ENCODE peak calls at places on chromosomes 1 and 21, in six cellular contexts. B is CD8-positive, alpha-beta memory T cell; M is left ventricle myocardium inferior; J is body of pancreas; A is tibial nerve; X is astrocyte. O is an unnamed sample. For H3K4me1 and H3K9me3, the result is how much of the 10 kb centered on the place peaks cover.

GRCh38 chr1:35324486-35324885 is 56.0 kb downstream of the ZMYM4 start:
- DNase-seq in J (no peak), B (no peak), M (no peak), A (no peak), X (peak), O (no peak)

GRCh38 chr1:97042551-97042950 is 321.0 kb downstream of the PTBP2 start:
- DNase-seq in B (no peak), J (no peak), M (no peak), A (no peak), X (peak), O (no peak)

GRCh38 chr1:37808369-37809319 is 636 bp upstream of the YRDC start:
- DNase-seq in B (peak), A (peak), X (peak), M (peak), J (peak), O (no peak)

GRCh38 chr1:216045400-216045799 is 377.8 kb downstream of the USH2A start:
- DNase-seq in X (peak), B (no peak), M (no peak), J (no peak), A (no peak), O (no peak)

GRCh38 chr1:241823925-241824324 is 24.1 kb upstream of the EXO1 start:
- DNase-seq in X (no peak), M (no peak), A (no peak), J (no peak), B (no peak), O (no peak)

GRCh38 chr1:246907472-246907871 is 24.3 kb downstream of the AHCTF1 start:
- DNase-seq in B (no peak), A (no peak), J (no peak), M (no peak), X (peak), O (peak)

GRCh38 chr1:79391896-79392295 is 385.4 kb upstream of the ADGRL4 start:
- DNase-seq in X (no peak), M (no peak), J (no peak), B (no peak), A (no peak), O (no peak)

GRCh38 chr1:220325306-220325995 is 53.2 kb upstream of the RAB3GAP2 start:
- DNase-seq in B (no peak), J (no peak), M (no peak), X (no peak), A (no peak), O (no peak)

GRCh38 chr21:39972471-39972870 is 105.2 kb downstream of the PCP4 start:
- DNase-seq in X (no peak), M (no peak), J (no peak), B (no peak), A (no peak), O (no peak)

GRCh38 chr1:161342836-161343235 is 24.8 kb downstream of the CFAP126 start:
- DNase-seq in X (no peak), A (no peak), J (no peak), B (no peak), M (no peak), O (no peak)

GRCh38 chr1:70504176-70504820 is 93.2 kb downstream of the CTH start:
- DNase-seq in B (no peak), X (peak), J (no peak), A (no peak), M (no peak), O (no peak)

GRCh38 chr1:89199515-89199914 is 773 bp upstream of the GBP4 start:
- DNase-seq in B (no peak), M (no peak), J (no peak), A (no peak), X (no peak), O (no peak)

GRCh38 chr1:94462606-94463005 is 44.4 kb downstream of the ABCD3 start:
- DNase-seq in A (no peak), B (no peak), X (no peak), M (no peak), J (no peak), O (no peak)

GRCh38 chr1:184118051-184118450 is 66.5 kb downstream of the TSEN15 start:
- DNase-seq in A (no peak), J (no peak), X (peak), B (no peak), M (no peak), O (no peak)

GRCh38 chr1:44405804-44406743 is 1.0 kb downstream of the RNF220 start:
- DNase-seq in A (no peak), J (no peak), X (no peak), M (no peak), B (no peak), O (peak)

GRCh38 chr1:220367833-220368232 is 95.6 kb upstream of the RAB3GAP2 start:
- DNase-seq in M (no peak), X (peak), B (no peak), A (no peak), J (no peak), O (no peak)

GRCh38 chr1:200438911-200439310 is 29.1 kb upstream of the ZNF281 start:
- DNase-seq in J (no peak), M (no peak), X (peak), B (no peak), A (no peak), O (no peak)

GRCh38 chr21:29018540-29018939 is 609 bp downstream of the RWDD2B start:
- DNase-seq in M (no peak), J (no peak), B (no peak), A (no peak), X (peak), O (no peak)

GRCh38 chr1:36486436-36487335 is 4.0 kb upstream of the CSF3R start:
- DNase-seq in M (peak), J (peak), B (no peak), X (no peak), A (peak), O (no peak)

GRCh38 chr21:34806423-34806822 is 137.6 kb downstream of the CLIC6 start:
- DNase-seq in B (no peak), J (no peak), A (no peak), X (no peak), M (no peak), O (no peak)

GRCh38 chr21:32549861-32550260 is 35.5 kb downstream of the TCP10L start:
- DNase-seq in M (no peak), B (no peak), X (no peak), J (no peak), A (no peak), O (no peak)

GRCh38 chr1:111032295-111032897 is 68.7 kb upstream of the LRIF1 start:
- DNase-seq in B (peak), A (no peak), J (no peak), X (no peak), M (no peak), O (no peak)

GRCh38 chr1:19563336-19564097 is 78.2 kb upstream of the CAPZB start:
- DNase-seq in B (no peak), X (peak), A (peak), M (peak), J (peak), O (no peak)

GRCh38 chr1:176205322-176205914 is 1.7 kb downstream of the COP1 start:
- DNase-seq in X (peak), M (no peak), J (no peak), A (no peak), B (no peak), O (no peak)

GRCh38 chr1:177620636-177621190 is 349.1 kb downstream of the SEC16B start:
- DNase-seq in B (no peak), A (no peak), J (no peak), M (no peak), X (peak), O (no peak)

GRCh38 chr21:20311388-20311787 is 686.8 kb upstream of the NCAM2 start:
- DNase-seq in J (no peak), M (no peak), X (no peak), B (no peak), A (no peak), O (no peak)

GRCh38 chr1:58881471-58881994 is 97.7 kb upstream of the JUN start:
- DNase-seq in B (no peak), A (peak), X (peak), J (peak), M (no peak), O (no peak)

GRCh38 chr1:59105548-59106507 is 191.1 kb upstream of the FGGY start:
- DNase-seq in X (no peak), J (no peak), B (no peak), M (peak), A (no peak), O (no peak)

GRCh38 chr1:218164930-218165686 is 120.0 kb upstream of the RRP15 start:
- DNase-seq in A (no peak), B (no peak), M (peak), J (no peak), X (peak), O (peak)

GRCh38 chr21:33028759-33029511 is 3.2 kb downstream of the OLIG2 start:
- DNase-seq in B (no peak), X (no peak), J (no peak), A (no peak), M (no peak), O (no peak)

GRCh38 chr1:63501256-63501655 is 21.8 kb downstream of the ITGB3BP start:
- DNase-seq in B (no peak), X (no peak), A (no peak), J (no peak), M (no peak), O (no peak)

GRCh38 chr1:77874804-77875445 is 13.5 kb upstream of the NEXN start:
- DNase-seq in M (no peak), X (peak), A (no peak), J (no peak), B (no peak), O (no peak)

GRCh38 chr1:57058652-57059501 is 93.1 kb upstream of the C8B start:
- DNase-seq in M (no peak), B (no peak), J (no peak), X (no peak), A (no peak), O (no peak)

GRCh38 chr1:91948097-91948496 is 1.1 kb upstream of the BRDT start:
- DNase-seq in B (no peak), M (no peak), X (no peak), J (no peak), A (no peak), O (no peak)

GRCh38 chr1:218344814-218345672 is at the start of gene TGFB2:
- DNase-seq in X (peak), A (peak), J (peak), M (no peak), B (no peak), O (peak)

GRCh38 chr1:107870691-107871090 is 94.3 kb downstream of the VAV3 start:
- DNase-seq in J (no peak), B (no peak), X (no peak), M (no peak), A (no peak), O (no peak)

GRCh38 chr1:213284626-213285025 is 233.6 kb downstream of the RPS6KC1 start:
- DNase-seq in A (no peak), X (peak), J (no peak), B (no peak), M (no peak), O (no peak)

GRCh38 chr1:99397029-99397428 is 132.7 kb downstream of the PLPPR4 start:
- DNase-seq in M (no peak), A (no peak), J (no peak), X (peak), B (no peak), O (no peak)

GRCh38 chr21:31862078-31862477 is 10.7 kb upstream of the HUNK start:
- DNase-seq in X (no peak), M (no peak), B (no peak), A (no peak), J (no peak), O (no peak)

GRCh38 chr1:33357099-33357498 is 36.2 kb upstream of the A3GALT2 start:
- DNase-seq in B (no peak), M (no peak), J (no peak), X (no peak), A (no peak), O (no peak)
- H3K27ac ChIP-seq in B (no peak), M (no peak), J (no peak), X (no peak), A (no peak), O (no peak)

GRCh38 chr1:15414450-15414823 is 4.7 kb downstream of the EFHD2 start:
- DNase-seq in J (no peak), X (no peak), A (no peak), M (no peak), B (no peak), O (no peak)

GRCh38 chr1:15413563-15414449 is 4.1 kb downstream of the EFHD2 start:
- DNase-seq in B (no peak), J (no peak), A (no peak), M (no peak), X (no peak), O (no peak)

GRCh38 chr1:15420853-15421465 is 11.3 kb downstream of the EFHD2 start:
- DNase-seq in J (peak), M (no peak), A (no peak), X (no peak), B (no peak), O (no peak)

GRCh38 chr1:15418811-15419515 is 9.3 kb downstream of the EFHD2 start:
- DNase-seq in M (no peak), B (no peak), X (peak), J (peak), A (no peak), O (no peak)

DNA sequence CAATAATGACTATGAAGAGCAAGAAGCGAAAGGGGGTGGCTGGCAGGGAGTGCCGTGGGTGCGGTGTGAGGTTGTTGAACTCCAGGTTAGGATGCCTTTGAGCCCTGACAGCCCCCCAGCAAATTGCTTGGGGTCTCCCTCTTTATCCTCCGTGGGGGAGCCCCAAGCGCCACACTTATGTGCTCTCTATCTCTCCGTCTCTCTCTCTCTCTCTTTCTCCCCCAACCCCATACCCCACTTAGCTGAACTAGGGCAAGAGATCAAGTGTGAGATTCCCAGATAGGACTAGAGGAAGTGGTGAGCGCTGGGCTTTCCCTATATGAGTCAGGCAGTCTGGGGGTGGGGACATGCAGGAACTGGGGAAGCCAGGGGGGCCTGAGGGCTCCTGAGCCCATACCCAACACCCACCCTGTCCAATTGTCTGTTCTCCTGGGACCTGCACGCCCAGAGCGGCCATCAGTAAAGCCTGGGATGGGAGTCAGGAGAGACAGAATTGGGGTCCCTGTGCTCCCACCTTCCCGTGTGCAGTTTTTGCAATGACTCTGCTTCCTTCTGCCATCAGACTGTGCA is 7.8 kb downstream of the EFHD2 start:
- DNase-seq in X (peak), M (no peak), A (no peak), B (peak), J (peak), O (peak)
- H3K4me1 ChIP-seq in X (under half), M (half or more), A (under half), B (under half), J (half or more), O (half or more)

GRCh38 chr1:10978719-10979118 is 33.7 kb upstream of the TARDBP start:
- DNase-seq in A (no peak), B (no peak), M (no peak), X (no peak), J (no peak), O (no peak)
- H3K9me3 ChIP-seq in A (under half), B (under half), M (under half), X (under half), J (under half), O (under half)

DNA sequence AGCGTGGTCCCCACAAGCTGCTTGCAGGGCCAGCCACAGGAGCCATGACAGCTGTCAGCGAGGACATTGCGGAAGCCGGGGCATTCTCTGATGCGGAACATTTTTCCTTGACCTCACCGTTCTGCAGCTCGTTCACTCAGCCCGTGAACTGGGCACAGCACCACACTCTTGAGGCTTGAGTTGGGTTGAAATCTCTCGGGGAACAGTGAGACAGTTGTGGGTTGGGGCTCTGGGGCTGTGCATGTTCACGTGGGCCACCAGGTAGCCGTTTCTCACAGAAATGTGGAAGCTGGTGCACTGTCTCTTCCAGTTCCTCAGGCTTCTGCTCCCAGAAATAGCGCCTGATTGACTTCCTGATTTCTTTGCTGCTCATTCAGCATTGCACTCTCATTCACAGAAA is 69.8 kb downstream of the SPSB1 start:
- DNase-seq in J (no peak), B (no peak), A (no peak), X (no peak), M (no peak), O (no peak)
- H3K27ac ChIP-seq in J (no peak), B (no peak), A (no peak), X (no peak), M (no peak), O (no peak)

DNA sequence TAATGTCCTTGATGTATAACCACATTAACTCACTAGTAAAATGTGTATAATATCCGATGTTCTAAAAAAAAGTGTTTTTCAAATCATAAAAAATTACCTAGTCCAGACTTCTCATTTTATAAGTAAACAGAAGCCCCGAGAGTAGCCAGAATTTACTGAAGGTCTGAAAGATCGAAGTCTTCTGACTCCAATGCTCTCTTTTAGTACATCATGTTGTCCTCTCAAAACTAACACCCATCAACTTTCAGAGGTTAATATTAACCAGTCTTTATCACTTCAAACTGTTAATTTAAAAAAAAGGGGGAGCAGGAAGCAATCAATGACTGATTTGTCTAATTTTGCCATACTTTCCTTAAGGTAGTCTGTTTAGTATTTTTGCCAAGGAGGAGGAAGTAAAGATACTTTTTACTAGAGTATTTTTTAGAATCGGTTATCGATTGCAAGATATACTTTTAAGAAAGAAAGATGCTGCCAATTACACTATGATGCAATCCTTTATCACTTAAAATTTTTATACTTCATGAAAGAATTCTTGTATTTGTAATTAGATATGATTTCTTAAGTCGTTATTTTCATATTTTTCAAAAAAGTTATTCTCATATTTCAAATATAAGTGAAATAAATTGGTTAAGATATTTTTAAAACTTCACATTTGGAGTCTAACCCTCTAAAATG is 25.5 kb downstream of the CCDC18 start:
- DNase-seq in J (no peak), X (no peak), M (no peak), B (no peak), A (no peak), O (no peak)
- H3K4me1 ChIP-seq in J (under half), X (under half), M (under half), B (under half), A (under half), O (under half)

GRCh38 chr1:86922445-86922844 is 8.0 kb downstream of the HS2ST1 start:
- DNase-seq in A (no peak), X (no peak), M (no peak), J (no peak), B (no peak), O (no peak)

GRCh38 chr1:86928819-86929218 is 14.4 kb downstream of the HS2ST1 start:
- DNase-seq in B (no peak), J (no peak), M (no peak), X (no peak), A (no peak), O (no peak)

GRCh38 chr1:86924324-86924960 is 10.0 kb downstream of the HS2ST1 start:
- DNase-seq in X (no peak), B (no peak), A (no peak), M (no peak), J (no peak), O (no peak)

GRCh38 chr1:86926886-86927285 is 12.5 kb downstream of the HS2ST1 start:
- DNase-seq in B (no peak), J (no peak), M (no peak), A (no peak), X (no peak), O (no peak)

GRCh38 chr1:86925742-86926141 is 11.3 kb downstream of the HS2ST1 start:
- DNase-seq in J (no peak), B (no peak), A (no peak), X (no peak), M (no peak), O (no peak)
- H3K9me3 ChIP-seq in J (under half), B (under half), A (under half), X (under half), M (under half), O (under half)

GRCh38 chr1:225977937-225978748 is 21.0 kb downstream of the SDE2 start:
- DNase-seq in A (no peak), X (no peak), M (no peak), J (no peak), B (no peak), O (no peak)
- H3K27ac ChIP-seq in A (no peak), X (no peak), M (no peak), J (no peak), B (no peak), O (no peak)

O was measured in CD4-positive, alpha-beta memory T cell.